ENCODE peak calls at places on chromosome 2, in four cellular contexts. One of them, this sample, is unnamed.

GRCh38 chr2:33425156-33425555 is 51.3 kb upstream of the RASGRP3 start:
- DNase-seq in spleen: no peak
- DNase-seq in astrocyte of the cerebellum: no peak
- DNase-seq in fibroblast of mammary gland: peak
- DNase-seq in this sample: no peak

GRCh38 chr2:234448506-234449169 is 48.2 kb downstream of the ARL4C start:
- DNase-seq in spleen: no peak
- DNase-seq in astrocyte of the cerebellum: no peak
- DNase-seq in fibroblast of mammary gland: no peak
- DNase-seq in this sample: peak

GRCh38 chr2:202624133-202624532 is 10.6 kb upstream of the FAM117B start:
- DNase-seq in spleen: no peak
- DNase-seq in astrocyte of the cerebellum: no peak
- DNase-seq in fibroblast of mammary gland: no peak
- DNase-seq in this sample: no peak

GRCh38 chr2:72026819-72027425 is 120.7 kb downstream of the CYP26B1 start:
- DNase-seq in spleen: no peak
- DNase-seq in astrocyte of the cerebellum: no peak
- DNase-seq in fibroblast of mammary gland: no peak
- DNase-seq in this sample: no peak

GRCh38 chr2:151030663-151031230 is 230.9 kb downstream of the RBM43 start:
- DNase-seq in spleen: no peak
- DNase-seq in astrocyte of the cerebellum: no peak
- DNase-seq in fibroblast of mammary gland: no peak
- DNase-seq in this sample: no peak

GRCh38 chr2:111638274-111638877 is 245.6 kb downstream of the ANAPC1 start:
- DNase-seq in spleen: no peak
- DNase-seq in astrocyte of the cerebellum: no peak
- DNase-seq in fibroblast of mammary gland: no peak
- DNase-seq in this sample: no peak

GRCh38 chr2:19669605-19670004 is 232.2 kb downstream of the TTC32 start:
- DNase-seq in spleen: no peak
- DNase-seq in astrocyte of the cerebellum: no peak
- DNase-seq in fibroblast of mammary gland: no peak
- DNase-seq in this sample: no peak

GRCh38 chr2:3198119-3198518 is 179.5 kb downstream of the EIPR1 start:
- DNase-seq in spleen: no peak
- DNase-seq in astrocyte of the cerebellum: no peak
- DNase-seq in fibroblast of mammary gland: peak
- DNase-seq in this sample: no peak

GRCh38 chr2:193556766-193557470 is 1362.2 kb upstream of the TMEFF2 start:
- DNase-seq in spleen: no peak
- DNase-seq in astrocyte of the cerebellum: no peak
- DNase-seq in fibroblast of mammary gland: peak
- DNase-seq in this sample: peak

GRCh38 chr2:199147216-199147615 is 310.5 kb downstream of the SATB2 start:
- DNase-seq in spleen: no peak
- DNase-seq in astrocyte of the cerebellum: no peak
- DNase-seq in fibroblast of mammary gland: peak
- DNase-seq in this sample: no peak

DNA sequence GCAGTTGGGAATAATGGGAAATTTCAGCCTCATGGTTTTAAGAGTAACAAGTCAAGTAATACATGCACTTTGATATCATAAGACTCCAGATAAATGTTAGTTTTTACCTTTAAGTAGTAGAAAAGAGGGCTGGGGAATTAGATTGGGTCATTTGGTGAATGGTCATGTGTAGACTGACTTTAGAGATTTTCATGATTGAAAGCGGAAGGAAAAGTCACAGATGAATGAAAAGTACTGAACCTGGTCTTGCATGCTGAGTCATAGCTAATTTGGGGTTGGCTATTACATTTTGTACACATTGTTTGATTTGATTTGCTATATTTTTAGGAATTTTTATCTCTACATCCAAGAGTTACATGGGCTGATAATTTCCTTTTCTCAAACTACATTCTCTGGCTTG is 539.4 kb upstream of the SPHKAP start:
- DNase-seq in spleen: no peak
- DNase-seq in astrocyte of the cerebellum: no peak
- DNase-seq in fibroblast of mammary gland: no peak
- DNase-seq in this sample: no peak
- H3K4me3 ChIP-seq in spleen: no peak
- H3K4me3 ChIP-seq in astrocyte of the cerebellum: no peak
- H3K4me3 ChIP-seq in fibroblast of mammary gland: no peak
- H3K4me3 ChIP-seq in this sample: no peak

GRCh38 chr2:187500585-187501359 is 52.7 kb upstream of the CALCRL start:
- DNase-seq in spleen: no peak
- DNase-seq in astrocyte of the cerebellum: peak
- DNase-seq in fibroblast of mammary gland: peak
- DNase-seq in this sample: no peak
- TF ChIP-seq CTCF in spleen: no peak
- TF ChIP-seq CTCF in astrocyte of the cerebellum: peak
- TF ChIP-seq CTCF in fibroblast of mammary gland: peak
- TF ChIP-seq CTCF in this sample: peak

GRCh38 chr2:200161458-200161857 is 145.0 kb upstream of the SPATS2L start:
- DNase-seq in spleen: no peak
- DNase-seq in astrocyte of the cerebellum: no peak
- DNase-seq in fibroblast of mammary gland: no peak
- DNase-seq in this sample: no peak
- H3K4me3 ChIP-seq in spleen: no peak
- H3K4me3 ChIP-seq in astrocyte of the cerebellum: no peak
- H3K4me3 ChIP-seq in fibroblast of mammary gland: no peak
- H3K4me3 ChIP-seq in this sample: no peak

GRCh38 chr2:41475959-41476358 is 571.9 kb upstream of the PKDCC start:
- DNase-seq in spleen: no peak
- DNase-seq in astrocyte of the cerebellum: no peak
- DNase-seq in fibroblast of mammary gland: no peak
- DNase-seq in this sample: no peak
- TF ChIP-seq CTCF in spleen: no peak
- TF ChIP-seq CTCF in astrocyte of the cerebellum: no peak
- TF ChIP-seq CTCF in fibroblast of mammary gland: no peak
- TF ChIP-seq CTCF in this sample: no peak

GRCh38 chr2:119227346-119227745 is 3.7 kb downstream of the STEAP3 start:
- DNase-seq in spleen: no peak
- DNase-seq in astrocyte of the cerebellum: no peak
- DNase-seq in fibroblast of mammary gland: peak
- DNase-seq in this sample: no peak

GRCh38 chr2:119224391-119224972 is 848 bp downstream of the STEAP3 start:
- DNase-seq in spleen: no peak
- DNase-seq in astrocyte of the cerebellum: no peak
- DNase-seq in fibroblast of mammary gland: no peak
- DNase-seq in this sample: no peak

GRCh38 chr2:119225926-119226325 is 2.3 kb downstream of the STEAP3 start:
- DNase-seq in spleen: no peak
- DNase-seq in astrocyte of the cerebellum: no peak
- DNase-seq in fibroblast of mammary gland: no peak
- DNase-seq in this sample: no peak

GRCh38 chr2:119223521-119224390 is at the start of gene STEAP3:
- DNase-seq in spleen: peak
- DNase-seq in astrocyte of the cerebellum: no peak
- DNase-seq in fibroblast of mammary gland: peak
- DNase-seq in this sample: no peak

DNA sequence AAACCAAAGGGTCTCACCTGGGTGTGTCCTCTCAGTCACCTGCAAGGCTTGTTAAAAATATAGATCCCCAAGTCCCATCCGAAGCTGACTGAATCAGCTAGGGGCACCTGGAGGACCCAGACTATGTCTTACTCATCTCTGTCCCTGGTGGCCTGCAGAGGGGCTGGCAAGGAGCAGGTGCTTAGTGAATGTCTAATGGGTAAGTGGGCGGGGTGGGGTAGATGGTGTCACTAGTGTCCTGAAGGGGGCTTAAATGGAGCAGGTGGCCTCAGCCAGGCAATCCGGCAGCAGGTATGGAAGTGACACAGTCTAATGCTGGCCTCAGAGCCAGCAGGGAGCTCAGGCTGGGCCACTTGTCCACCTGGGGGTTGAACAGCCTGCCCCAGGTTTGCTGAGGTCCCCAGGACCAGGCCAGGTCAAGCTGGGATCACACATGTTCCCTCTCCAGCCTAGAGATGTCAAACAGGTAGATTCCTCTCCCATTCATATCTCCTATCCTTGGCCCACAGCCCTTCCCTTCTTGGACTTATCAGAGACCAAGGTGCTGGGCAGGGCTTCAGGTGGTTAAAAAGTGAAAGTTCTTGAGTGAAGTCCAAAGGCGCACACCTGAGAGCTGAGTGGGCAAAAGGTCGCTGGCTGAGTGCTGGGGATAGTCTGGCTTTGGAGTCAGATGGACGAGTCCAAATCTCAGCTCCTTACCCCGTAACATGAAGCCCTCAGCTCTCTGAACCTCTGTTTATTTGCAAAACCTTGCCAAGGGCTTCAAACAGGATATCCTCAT is 1.6 kb downstream of the STEAP3 start:
- DNase-seq in spleen: no peak
- DNase-seq in astrocyte of the cerebellum: no peak
- DNase-seq in fibroblast of mammary gland: no peak
- DNase-seq in this sample: no peak
- H3K4me3 ChIP-seq in spleen: no peak
- H3K4me3 ChIP-seq in astrocyte of the cerebellum: peak
- H3K4me3 ChIP-seq in fibroblast of mammary gland: no peak
- H3K4me3 ChIP-seq in this sample: no peak

GRCh38 chr2:127453013-127453391 is 34.8 kb downstream of the PROC start:
- DNase-seq in spleen: no peak
- DNase-seq in astrocyte of the cerebellum: no peak
- DNase-seq in fibroblast of mammary gland: no peak
- DNase-seq in this sample: no peak

GRCh38 chr2:127449898-127450297 is 31.7 kb downstream of the PROC start:
- DNase-seq in spleen: no peak
- DNase-seq in astrocyte of the cerebellum: no peak
- DNase-seq in fibroblast of mammary gland: no peak
- DNase-seq in this sample: no peak

GRCh38 chr2:127451981-127452380 is 33.8 kb downstream of the PROC start:
- DNase-seq in spleen: no peak
- DNase-seq in astrocyte of the cerebellum: no peak
- DNase-seq in fibroblast of mammary gland: no peak
- DNase-seq in this sample: no peak

GRCh38 chr2:127448526-127448925 is 30.3 kb downstream of the PROC start:
- DNase-seq in spleen: no peak
- DNase-seq in astrocyte of the cerebellum: no peak
- DNase-seq in fibroblast of mammary gland: peak
- DNase-seq in this sample: no peak

DNA sequence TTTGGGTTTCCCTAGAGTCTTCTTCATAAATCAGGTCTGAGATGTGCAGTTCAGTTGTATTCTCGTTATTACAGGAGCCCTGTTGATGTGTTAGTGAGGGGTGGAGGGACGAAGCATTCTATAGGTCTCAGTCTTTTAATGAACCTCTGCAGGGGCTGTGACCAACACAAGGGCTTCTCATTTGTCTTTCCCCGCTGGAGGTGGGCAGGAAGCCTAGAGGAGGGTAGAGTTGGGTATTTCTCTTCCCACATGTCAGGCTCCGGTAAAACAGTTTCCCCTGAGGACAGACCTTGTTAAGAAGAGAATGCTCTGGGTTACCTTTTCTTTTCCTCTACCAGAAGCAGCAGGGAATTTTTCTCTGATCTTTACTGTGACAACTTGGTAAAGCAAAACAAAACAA is 31.2 kb downstream of the PROC start:
- DNase-seq in spleen: no peak
- DNase-seq in astrocyte of the cerebellum: no peak
- DNase-seq in fibroblast of mammary gland: no peak
- DNase-seq in this sample: no peak
- TF ChIP-seq CTCF in spleen: no peak
- TF ChIP-seq CTCF in astrocyte of the cerebellum: no peak
- TF ChIP-seq CTCF in fibroblast of mammary gland: no peak
- TF ChIP-seq CTCF in this sample: no peak

GRCh38 chr2:101759162-101759561 is 61.7 kb downstream of the MAP4K4 start:
- DNase-seq in spleen: no peak
- DNase-seq in astrocyte of the cerebellum: peak
- DNase-seq in fibroblast of mammary gland: peak
- DNase-seq in this sample: peak

GRCh38 chr2:101766871-101767739 is 69.6 kb downstream of the MAP4K4 start:
- DNase-seq in spleen: no peak
- DNase-seq in astrocyte of the cerebellum: peak
- DNase-seq in fibroblast of mammary gland: peak
- DNase-seq in this sample: no peak

GRCh38 chr2:101766337-101766736 is 68.8 kb downstream of the MAP4K4 start:
- DNase-seq in spleen: no peak
- DNase-seq in astrocyte of the cerebellum: no peak
- DNase-seq in fibroblast of mammary gland: no peak
- DNase-seq in this sample: no peak

GRCh38 chr2:101763496-101764333 is 66.2 kb downstream of the MAP4K4 start:
- DNase-seq in spleen: no peak
- DNase-seq in astrocyte of the cerebellum: no peak
- DNase-seq in fibroblast of mammary gland: no peak
- DNase-seq in this sample: no peak

DNA sequence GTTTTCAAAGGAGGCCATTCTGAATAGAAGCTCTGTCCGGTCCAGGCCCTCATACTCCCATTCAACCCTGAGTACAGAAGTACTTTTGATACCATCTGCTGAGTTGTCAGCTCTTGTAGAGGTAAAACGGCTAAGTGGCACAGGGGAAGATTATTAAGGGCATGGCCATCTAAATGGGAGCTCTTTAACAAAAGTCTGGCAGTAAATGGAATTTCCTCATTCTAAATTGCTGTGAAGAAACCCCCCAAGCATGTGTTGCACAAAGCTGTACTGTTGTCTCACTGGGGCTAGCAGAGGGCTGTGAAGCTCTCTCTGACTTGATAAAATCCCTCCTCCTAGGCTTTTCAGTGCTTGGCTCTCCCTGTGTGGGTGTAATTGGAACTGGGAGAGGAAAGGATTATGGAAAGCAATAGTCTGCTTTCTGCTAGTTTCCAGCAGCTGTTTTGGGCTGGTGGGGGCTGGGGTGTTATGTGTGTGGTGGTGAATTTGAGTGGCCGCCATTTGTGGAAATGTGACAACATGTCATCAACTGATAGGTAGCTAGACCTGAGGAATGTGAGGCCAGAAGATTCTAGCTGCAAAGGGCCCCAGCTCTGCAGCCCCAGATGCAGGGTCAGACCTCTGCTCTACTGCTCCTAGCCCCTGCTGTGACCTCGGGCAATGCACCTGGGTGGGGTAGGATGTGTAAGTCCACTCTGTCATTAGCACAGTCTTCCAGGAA is 65.1 kb downstream of the MAP4K4 start:
- DNase-seq in spleen: no peak
- DNase-seq in astrocyte of the cerebellum: no peak
- DNase-seq in fibroblast of mammary gland: no peak
- DNase-seq in this sample: no peak
- H3K4me3 ChIP-seq in spleen: no peak
- H3K4me3 ChIP-seq in astrocyte of the cerebellum: no peak
- H3K4me3 ChIP-seq in fibroblast of mammary gland: no peak
- H3K4me3 ChIP-seq in this sample: no peak